ENCODE peak calls at places on chromosomes 12 and 14, in five cellular contexts. Q, N, L, I and C are unnamed samples.

GRCh38 chr12:76470028-76470939 is 89.3 kb downstream of the OSBPL8 start:
- DNase-seq in I (no peak), N (no peak), L (no peak), Q (no peak), C (no peak)

GRCh38 chr12:2395352-2395977 is 342.7 kb downstream of the CACNA1C start:
- DNase-seq in N (no peak), Q (peak), I (no peak), L (peak), C (peak)

GRCh38 chr12:85280138-85280983 is at the start of gene ALX1:
- DNase-seq in N (no peak), I (no peak), L (no peak), Q (peak), C (no peak)

GRCh38 chr12:10851243-10851858 is 2.1 kb upstream of the PRR4 start:
- DNase-seq in L (no peak), I (no peak), Q (no peak), N (no peak), C (no peak)

GRCh38 chr14:101409006-101409543 is 152.2 kb upstream of the DIO3 start:
- DNase-seq in Q (no peak), L (no peak), I (no peak), N (no peak), C (no peak)

GRCh38 chr14:73744175-73744867 is 30.1 kb upstream of the PNMA1 start:
- DNase-seq in L (no peak), I (no peak), N (no peak), Q (no peak), C (no peak)

GRCh38 chr12:34625116-34625515 is 602.8 kb downstream of the ALG10 start:
- DNase-seq in Q (peak), L (no peak), I (no peak), N (no peak), C (no peak)

GRCh38 chr14:30129795-30130194 is 202.1 kb upstream of the PRKD1 start:
- DNase-seq in L (no peak), Q (no peak), I (no peak), N (no peak), C (no peak)

GRCh38 chr14:21107360-21107781 is 6.5 kb downstream of the TMEM253 start:
- DNase-seq in Q (no peak), N (no peak), I (no peak), L (no peak), C (no peak)

GRCh38 chr12:54750-55535 is 11.6 kb upstream of the IQSEC3 start:
- DNase-seq in Q (no peak), I (no peak), N (no peak), L (no peak), C (no peak)

GRCh38 chr14:42140001-42140400 is 533.3 kb downstream of the LRFN5 start:
- DNase-seq in L (no peak), I (no peak), N (no peak), Q (no peak), C (no peak)

GRCh38 chr12:109531411-109531810 is 41.9 kb downstream of the MMAB start:
- DNase-seq in N (no peak), Q (peak), L (no peak), I (no peak), C (no peak)

GRCh38 chr12:2751686-2752085 is 43.1 kb upstream of the FKBP4 start:
- DNase-seq in L (no peak), N (no peak), I (no peak), Q (no peak), C (no peak)